ENCODE peak calls at places on chromosomes 16 and 17, in eight cellular contexts. S, C, T, K, U, M, P and I are unnamed samples.

GRCh38 chr17:22507823-22508222 is 815.5 kb downstream of the KCNJ18 start:
- DNase-seq in S (no peak), C (no peak), T (no peak), K (no peak), U (no peak), M (no peak), P (no peak), I (peak)

GRCh38 chr17:47978324-47978723 is 7.4 kb downstream of the CDK5RAP3 start:
- DNase-seq in S (peak), C (no peak), T (no peak), K (no peak), U (peak), M (peak), P (peak), I (no peak)

GRCh38 chr17:77453613-77454559 is 313.1 kb downstream of the SEC14L1 start:
- DNase-seq in S (peak), C (no peak), T (no peak), K (no peak), U (no peak), M (peak), P (peak), I (no peak)

GRCh38 chr17:17822189-17822978 is 14.4 kb downstream of the SREBF1 start:
- DNase-seq in S (no peak), C (no peak), T (peak), K (no peak), U (no peak), M (no peak), P (peak), I (peak)

GRCh38 chr17:69050999-69051775 is 9.5 kb downstream of the ABCA9 start:
- DNase-seq in S (no peak), C (no peak), T (peak), K (no peak), U (no peak), M (no peak), P (no peak), I (no peak)

GRCh38 chr17:48258317-48258716 is 150.8 kb downstream of the SNX11 start:
- DNase-seq in S (no peak), C (no peak), T (no peak), K (no peak), U (no peak), M (no peak), P (no peak), I (no peak)

GRCh38 chr17:12395733-12396354 is 269.8 kb upstream of the MYOCD start:
- DNase-seq in S (no peak), C (no peak), T (no peak), K (no peak), U (peak), M (no peak), P (peak), I (no peak)

GRCh38 chr17:49696233-49696761 is 11.5 kb downstream of the SLC35B1 start:
- DNase-seq in S (no peak), C (no peak), T (no peak), K (no peak), U (no peak), M (no peak), P (no peak), I (no peak)

GRCh38 chr17:9162275-9162985 is 141.1 kb downstream of the NTN1 start:
- DNase-seq in S (no peak), C (no peak), T (no peak), K (no peak), U (peak), M (no peak), P (no peak), I (no peak)

GRCh38 chr17:1997587-1998425 is 27.3 kb downstream of the RTN4RL1 start:
- DNase-seq in S (peak), C (no peak), T (no peak), K (peak), U (peak), M (no peak), P (peak), I (no peak)

GRCh38 chr17:42853597-42853967 is 2.6 kb downstream of the AOC3 start:
- DNase-seq in S (peak), C (no peak), T (no peak), K (no peak), U (no peak), M (no peak), P (no peak), I (no peak)

GRCh38 chr16:81901483-81901882 is 109.8 kb downstream of the SDR42E1 start:
- DNase-seq in S (no peak), C (no peak), T (no peak), K (no peak), U (no peak), M (no peak), P (peak), I (peak)

GRCh38 chr16:23917621-23918020 is 81.8 kb downstream of the PRKCB start:
- DNase-seq in S (no peak), C (no peak), T (no peak), K (no peak), U (no peak), M (no peak), P (no peak), I (no peak)

GRCh38 chr17:15171433-15172047 is 93.6 kb downstream of the PMP22 start:
- DNase-seq in S (peak), C (no peak), T (peak), K (peak), U (peak), M (peak), P (peak), I (peak)

GRCh38 chr16:72224260-72224768 is 52.4 kb upstream of the PMFBP1 start:
- DNase-seq in S (peak), C (no peak), T (no peak), K (no peak), U (no peak), M (peak), P (no peak), I (no peak)

GRCh38 chr17:57662021-57662420 is 83.1 kb downstream of the CCDC182 start:
- DNase-seq in S (no peak), C (no peak), T (no peak), K (no peak), U (no peak), M (no peak), P (no peak), I (no peak)

GRCh38 chr17:57782051-57782490 is 37.0 kb upstream of the CCDC182 start:
- DNase-seq in S (no peak), C (no peak), T (no peak), K (no peak), U (peak), M (no peak), P (no peak), I (no peak)

GRCh38 chr16:14057878-14058382 is 13.2 kb upstream of the MRTFB start:
- DNase-seq in S (no peak), C (no peak), T (no peak), K (no peak), U (no peak), M (no peak), P (no peak), I (no peak)

GRCh38 chr17:6853764-6854442 is 22.4 kb upstream of the TEKT1 start:
- DNase-seq in S (no peak), C (no peak), T (no peak), K (no peak), U (peak), M (peak), P (no peak), I (no peak)

GRCh38 chr16:75114946-75115825 is 1.4 kb downstream of the LDHD start:
- DNase-seq in S (no peak), C (no peak), T (no peak), K (no peak), U (no peak), M (no peak), P (no peak), I (no peak)

GRCh38 chr16:2854700-2855309 is 3.2 kb downstream of the PRSS22 start:
- DNase-seq in S (no peak), C (no peak), T (no peak), K (no peak), U (no peak), M (no peak), P (no peak), I (no peak)
- TF ChIP-seq CTCF in S (peak), C (peak), T (peak), K (peak), U (peak), M (peak), P (no peak), I (peak)

GRCh38 chr16:68343137-68343536 is 32.3 kb downstream of the PRMT7 start:
- DNase-seq in S (no peak), C (no peak), T (no peak), K (no peak), U (no peak), M (no peak), P (no peak), I (no peak)
- H3K4me3 ChIP-seq in S (no peak), C (no peak), T (no peak), K (no peak), U (no peak), M (no peak), P (no peak), I (no peak)

GRCh38 chr16:86534779-86535605 is 20.0 kb downstream of the MTHFSD start:
- DNase-seq in S (no peak), C (no peak), T (no peak), K (no peak), U (no peak), M (no peak), P (no peak), I (no peak)

GRCh38 chr16:86538196-86538780 is 16.7 kb downstream of the MTHFSD start:
- DNase-seq in S (no peak), C (no peak), T (no peak), K (no peak), U (no peak), M (no peak), P (no peak), I (no peak)

GRCh38 chr16:86540894-86541293 is 14.1 kb downstream of the MTHFSD start:
- DNase-seq in S (no peak), C (no peak), T (no peak), K (no peak), U (no peak), M (no peak), P (no peak), I (no peak)

GRCh38 chr16:86536621-86537020 is 18.4 kb downstream of the MTHFSD start:
- DNase-seq in S (no peak), C (no peak), T (no peak), K (no peak), U (no peak), M (no peak), P (no peak), I (no peak)

DNA sequence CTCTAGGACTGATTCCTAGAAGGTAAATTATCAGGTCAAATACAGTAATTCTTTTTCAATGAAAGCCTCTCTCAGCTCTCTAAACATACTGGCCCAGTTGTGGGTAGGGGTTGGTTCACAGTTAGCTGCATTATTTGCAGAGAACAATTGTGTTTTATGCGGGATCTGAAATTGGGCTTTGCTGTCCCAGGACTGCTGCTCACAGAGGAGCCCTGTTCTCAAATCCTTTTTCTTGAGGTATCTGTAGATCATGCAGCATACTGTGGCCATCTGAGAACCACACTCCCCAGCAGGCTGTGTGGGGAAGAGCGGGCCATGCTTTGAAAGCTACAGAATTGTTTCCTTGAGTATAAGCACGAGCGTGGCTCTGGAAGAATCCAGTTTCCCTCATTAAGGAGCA is 17.5 kb downstream of the MTHFSD start:
- DNase-seq in S (no peak), C (no peak), T (no peak), K (no peak), U (no peak), M (no peak), P (no peak), I (no peak)
- TF ChIP-seq CTCF in S (no peak), C (no peak), T (no peak), K (no peak), U (no peak), M (no peak), P (no peak), I (no peak)

GRCh38 chr17:82882715-82883446 is 43.1 kb upstream of the ZNF750 start:
- DNase-seq in S (peak), C (no peak), T (no peak), K (peak), U (no peak), M (no peak), P (peak), I (peak)
- H3K4me3 ChIP-seq in S (no peak), C (no peak), T (no peak), K (peak), U (no peak), M (no peak), P (no peak), I (peak)

GRCh38 chr16:16096161-16096857 is 127.0 kb downstream of the ABCC6 start:
- DNase-seq in S (peak), C (no peak), T (peak), K (no peak), U (peak), M (no peak), P (no peak), I (no peak)
- TF ChIP-seq CTCF in S (peak), C (peak), T (peak), K (no peak), U (peak), M (peak), P (no peak), I (peak)

DNA sequence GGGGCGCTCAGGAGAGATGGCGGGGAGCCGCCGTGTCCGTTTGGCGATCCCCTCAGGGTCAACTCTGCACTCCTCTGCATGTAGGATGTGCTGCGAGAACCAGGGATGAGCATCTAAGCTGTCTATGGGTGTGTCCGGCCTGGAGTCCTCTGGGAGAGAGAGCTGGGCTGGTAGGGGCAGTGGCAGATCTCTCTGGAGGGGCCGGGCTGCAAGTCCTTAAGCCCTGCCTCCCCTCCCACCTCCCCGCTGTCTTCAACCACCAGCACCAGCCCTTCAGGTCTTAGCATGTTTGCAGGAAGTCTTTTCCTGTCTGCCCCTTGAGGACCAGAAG is 8.4 kb downstream of the FAM171A2 start:
- DNase-seq in S (no peak), C (no peak), T (no peak), K (no peak), U (no peak), M (no peak), P (no peak), I (no peak)
- H3K4me3 ChIP-seq in S (no peak), C (no peak), T (no peak), K (no peak), U (no peak), M (no peak), P (no peak), I (no peak)